ENCODE peak calls at places on chromosome 6, in four cellular contexts. S is thoracic aorta; Z is activated CD8-positive, alpha-beta memory T cell treated with anti-CD3 and anti-CD28 coated beads for 24 hours; D is activated T-helper 2 cell treated with anti-CD3 and anti-CD28 coated beads, Interferon-gamma antibody, Interleukin-2, Interleukin-4, amounts not matched to agents 10 μg/mL and 5 μg/mL and 100 μg/mL, durations not matched to agents 14 hours and 24 hours and 36 hours. X is an unnamed sample.

GRCh38 chr6:26216015-26216885 is 129.0 kb downstream of the HFE start:
- DNase-seq in S (peak; percentile 28), Z (peak; percentile 90), D (peak; percentile 87), X (peak; percentile 90)

GRCh38 chr6:137647762-137648412 is 153.7 kb upstream of the OLIG3 start:
- DNase-seq in S (no peak), Z (no peak), D (no peak), X (no peak)

GRCh38 chr6:113786168-113786567 is 71.0 kb upstream of the MARCKS start:
- DNase-seq in S (no peak), Z (no peak), D (no peak), X (no peak)

GRCh38 chr6:39029156-39030011 is 19.2 kb upstream of the GLP1R start:
- DNase-seq in S (no peak), Z (peak; percentile 76), D (peak; percentile 35), X (peak; percentile 41)

GRCh38 chr6:116145786-116146675 is 20.1 kb upstream of the COL10A1 start:
- DNase-seq in S (no peak), Z (no peak), D (no peak), X (no peak)

GRCh38 chr6:127554435-127555006 is 22.5 kb upstream of the C6orf58 start:
- DNase-seq in S (no peak), Z (no peak), D (no peak), X (no peak)

GRCh38 chr6:2634151-2634964 is 116.4 kb downstream of the MYLK4 start:
- DNase-seq in S (peak; percentile 70), Z (peak; percentile 96), D (peak; percentile 72), X (peak; percentile 68)

GRCh38 chr6:6665505-6665904 is 77.0 kb downstream of the LY86 start:
- DNase-seq in S (no peak), Z (peak; percentile 32), D (no peak), X (no peak)

GRCh38 chr6:168442646-168443045 is 1.7 kb downstream of the SMOC2 start:
- DNase-seq in S (no peak), Z (no peak), D (no peak), X (no peak)

GRCh38 chr6:56361812-56362211 is 114.4 kb upstream of the COL21A1 start:
- DNase-seq in S (no peak), Z (no peak), D (no peak), X (no peak)

GRCh38 chr6:35719830-35720733 is 16.8 kb upstream of the ARMC12 start:
- DNase-seq in S (no peak), Z (no peak), D (no peak), X (no peak)

GRCh38 chr6:113476937-113477839 is 380.0 kb upstream of the MARCKS start:
- DNase-seq in S (no peak), Z (no peak), D (no peak), X (no peak)

GRCh38 chr6:157554747-157555146 is 173.8 kb downstream of the ZDHHC14 start:
- DNase-seq in S (no peak), Z (no peak), D (no peak), X (no peak)

GRCh38 chr6:136412410-136412809 is 122.8 kb upstream of the BCLAF1 start:
- DNase-seq in S (no peak), Z (no peak), D (no peak), X (no peak)

GRCh38 chr6:157885211-157885788 is 62.3 kb downstream of the SNX9 start:
- DNase-seq in S (no peak), Z (no peak), D (peak; percentile 37), X (peak; percentile 43)

GRCh38 chr6:19690676-19691075 is 146.5 kb upstream of the ID4 start:
- DNase-seq in S (no peak), Z (no peak), D (no peak), X (no peak)

GRCh38 chr6:158501638-158502592 is 58.0 kb upstream of the TMEM181 start:
- DNase-seq in S (no peak), Z (no peak), D (no peak), X (no peak)

GRCh38 chr6:142300758-142301251 is 1.0 kb upstream of the ADGRG6 start:
- DNase-seq in S (no peak), Z (no peak), D (no peak), X (no peak)

GRCh38 chr6:160253714-160254113 is 4.9 kb downstream of the SLC22A2 start:
- DNase-seq in S (no peak), Z (no peak), D (no peak), X (no peak)

GRCh38 chr6:23446394-23447001 is 679.5 kb upstream of the NRSN1 start:
- DNase-seq in S (no peak), Z (no peak), D (no peak), X (no peak)

GRCh38 chr6:117616971-117617765 is 14.9 kb upstream of the GOPC start:
- DNase-seq in S (no peak), Z (no peak), D (no peak), X (no peak)

GRCh38 chr6:111841822-111842221 is 31.4 kb downstream of the FYN start:
- DNase-seq in S (no peak), Z (no peak), D (peak; percentile 54), X (peak; percentile 72)

GRCh38 chr6:44662461-44663121 is 275.1 kb downstream of the CDC5L start:
- DNase-seq in S (no peak), Z (no peak), D (no peak), X (no peak)

GRCh38 chr6:87759491-87760010 is 57.5 kb upstream of the AKIRIN2 start:
- DNase-seq in S (no peak), Z (no peak), D (no peak), X (no peak)

GRCh38 chr6:169557887-169558286 is 143.9 kb downstream of the WDR27 start:
- DNase-seq in S (no peak), Z (no peak), D (no peak), X (no peak)

GRCh38 chr6:165850434-165851019 is 187.5 kb upstream of the PDE10A start:
- DNase-seq in S (no peak), Z (peak; percentile 77), D (peak; percentile 37), X (peak; percentile 17)

GRCh38 chr6:31037169-31037568 is 26.9 kb downstream of the MUC22 start:
- DNase-seq in S (no peak), Z (no peak), D (no peak), X (no peak)

GRCh38 chr6:147561742-147562141 is 53.3 kb downstream of the SAMD5 start:
- DNase-seq in S (no peak), Z (no peak), D (no peak), X (no peak)

X was measured in immature natural killer cell.